ENCODE peak calls at places on chromosomes 12 and 14, in five cellular contexts. X is GM10248, S is neural progenitor cell, N is fibroblast of lung, O is choroid plexus epithelial cell. B is an unnamed sample.

GRCh38 chr12:49823350-49823749 is 4.9 kb downstream of the NCKAP5L start:
- DNase-seq in X (no peak), S (no peak), N (no peak), O (no peak), B (no peak)

GRCh38 chr12:14417717-14418116 is 52.2 kb downstream of the ATF7IP start:
- DNase-seq in X (no peak), S (peak; percentile 88), N (peak; percentile 93), O (peak; percentile 98), B (peak; percentile 64)

GRCh38 chr12:123712780-123713319 is 697 bp downstream of the ATP6V0A2 start:
- DNase-seq in X (no peak), S (no peak), N (no peak), O (peak; percentile 10), B (no peak)

GRCh38 chr12:58420496-58420895 is 479.1 kb downstream of the ATP23 start:
- DNase-seq in X (no peak), S (no peak), N (peak; percentile 84), O (no peak), B (no peak)

GRCh38 chr12:14403711-14404164 is 38.3 kb downstream of the ATF7IP start:
- DNase-seq in X (peak; percentile 38), S (no peak), N (peak; percentile 88), O (peak; percentile 95), B (no peak)

GRCh38 chr12:120639771-120640721 is at the start of gene CABP1:
- DNase-seq in X (peak; percentile 87), S (peak; percentile 85), N (no peak), O (no peak), B (no peak)

GRCh38 chr14:105458571-105458970 is 16.1 kb upstream of the CRIP2 start:
- DNase-seq in X (no peak), S (no peak), N (no peak), O (no peak), B (no peak)

GRCh38 chr12:54304187-54304810 is 3.5 kb upstream of the NFE2 start:
- DNase-seq in X (no peak), S (no peak), N (peak; percentile 57), O (peak; percentile 71), B (peak; percentile 90)

GRCh38 chr12:104667139-104667538 is 210.4 kb downstream of the CHST11 start:
- DNase-seq in X (no peak), S (no peak), N (peak; percentile 82), O (peak; percentile 55), B (peak; percentile 63)

GRCh38 chr12:8508912-8509841 is 4.1 kb upstream of the CLEC4D start:
- DNase-seq in X (no peak), S (no peak), N (no peak), O (no peak), B (no peak)

GRCh38 chr12:62957233-62957953 is 22.4 kb upstream of the PPM1H start:
- DNase-seq in X (no peak), S (no peak), N (no peak), O (peak; percentile 82), B (no peak)

GRCh38 chr12:6367065-6367968 is 8.0 kb downstream of the SCNN1A start:
- DNase-seq in X (peak; percentile 80), S (no peak), N (peak; percentile 42), O (peak; percentile 74), B (peak; percentile 51)

GRCh38 chr12:109625749-109626377 is 52.3 kb downstream of the MVK start:
- DNase-seq in X (no peak), S (no peak), N (no peak), O (no peak), B (no peak)

GRCh38 chr12:117101953-117102833 is 3.0 kb upstream of the TESC start:
- DNase-seq in X (no peak), S (peak; percentile 73), N (no peak), O (no peak), B (no peak)

GRCh38 chr12:124456652-124457152 is 110.7 kb downstream of the NCOR2 start:
- DNase-seq in X (peak; percentile 79), S (no peak), N (no peak), O (no peak), B (peak; percentile 71)

GRCh38 chr12:69405466-69405865 is 45.9 kb downstream of the YEATS4 start:
- DNase-seq in X (no peak), S (no peak), N (peak; percentile 100), O (peak; percentile 97), B (no peak)

GRCh38 chr12:123149828-123150272 is 1.0 kb downstream of the PITPNM2 start:
- DNase-seq in X (no peak), S (peak; percentile 15), N (no peak), O (no peak), B (no peak)

GRCh38 chr14:34046799-34047520 is 96.1 kb upstream of the EGLN3 start:
- DNase-seq in X (no peak), S (no peak), N (no peak), O (no peak), B (no peak)

GRCh38 chr12:109653896-109654295 is 59.7 kb upstream of the FAM222A start:
- DNase-seq in X (no peak), S (no peak), N (no peak), O (no peak), B (no peak)

GRCh38 chr12:6765048-6765633 is 1.0 kb upstream of the PTMS start:
- DNase-seq in X (no peak), S (peak; percentile 41), N (no peak), O (no peak), B (no peak)

GRCh38 chr14:89288114-89288513 is 128.9 kb downstream of the FOXN3 start:
- DNase-seq in X (no peak), S (no peak), N (no peak), O (no peak), B (no peak)

GRCh38 chr14:24179961-24180726 is 8.3 kb downstream of the REC8 start:
- DNase-seq in X (no peak), S (no peak), N (peak; percentile 90), O (peak; percentile 69), B (no peak)

GRCh38 chr12:71045781-71046180 is 112.0 kb downstream of the TSPAN8 start:
- DNase-seq in X (no peak), S (no peak), N (peak; percentile 45), O (peak; percentile 87), B (no peak)

GRCh38 chr14:106069786-106070185 is 543.4 kb downstream of the TMEM121 start:
- DNase-seq in X (no peak), S (no peak), N (no peak), O (no peak), B (no peak)

GRCh38 chr12:55470088-55470830 is at the start of gene OR6C70:
- DNase-seq in X (no peak), S (no peak), N (no peak), O (no peak), B (no peak)

GRCh38 chr12:80936642-80937390 is 918 bp downstream of the LIN7A start:
- DNase-seq in X (peak; percentile 32), S (peak; percentile 80), N (peak; percentile 64), O (peak; percentile 28), B (peak; percentile 58)

GRCh38 chr12:82314406-82314892 is 43.7 kb downstream of the CCDC59 start:
- DNase-seq in X (no peak), S (peak; percentile 90), N (no peak), O (no peak), B (no peak)

GRCh38 chr12:47078733-47079364 is 572 bp upstream of the PCED1B start:
- DNase-seq in X (no peak), S (peak; percentile 34), N (peak; percentile 50), O (no peak), B (no peak)

GRCh38 chr12:117857632-117858274 is 111.0 kb downstream of the KSR2 start:
- DNase-seq in X (peak; percentile 77), S (peak; percentile 67), N (peak; percentile 28), O (peak; percentile 61), B (no peak)

GRCh38 chr12:116650585-116650984 is 87.3 kb downstream of the SPRING1 start:
- DNase-seq in X (no peak), S (no peak), N (no peak), O (no peak), B (no peak)

GRCh38 chr14:89617471-89618291 is 200.6 kb upstream of the FOXN3 start:
- DNase-seq in X (peak; percentile 46), S (peak; percentile 60), N (peak; percentile 73), O (peak; percentile 66), B (peak; percentile 52)

DNA sequence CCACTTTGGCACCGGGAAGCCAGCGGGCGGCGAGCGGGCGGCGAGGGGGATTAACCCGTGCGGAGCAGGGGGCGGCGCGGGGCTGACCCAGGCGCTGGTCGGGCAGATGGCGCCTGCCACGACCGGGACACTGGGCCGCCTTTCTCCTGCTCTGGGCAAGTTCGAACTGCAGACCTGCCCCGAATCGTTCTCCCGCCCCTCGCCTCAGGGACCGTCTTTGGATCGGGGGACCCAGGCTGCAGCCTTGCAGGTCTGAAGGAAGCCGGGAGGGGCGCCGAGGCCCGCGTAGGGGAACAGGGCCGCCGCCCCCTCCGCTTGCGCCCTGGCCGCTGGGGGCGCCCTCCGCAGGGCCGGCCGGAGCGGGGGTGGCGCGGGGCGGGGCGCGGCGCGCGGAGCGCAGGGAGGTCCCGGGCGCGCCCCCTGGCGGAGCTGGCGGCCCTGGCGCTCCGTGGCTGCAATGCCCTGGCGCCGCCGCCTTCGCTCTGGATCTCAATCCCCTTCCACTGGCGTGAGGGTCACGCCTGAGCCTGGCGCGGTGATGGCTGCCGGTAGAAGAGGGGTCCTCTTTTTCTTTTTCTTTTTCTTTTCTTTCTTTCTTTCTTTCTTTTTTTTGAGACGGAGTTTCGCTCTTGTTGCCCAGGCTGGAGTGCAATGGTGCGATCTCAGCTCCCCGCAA is 447 bp upstream of the LTBP2 start:
- DNase-seq in X (peak; percentile 87), S (peak; percentile 93), N (peak; percentile 74), O (peak; percentile 78), B (peak; percentile 68)
- TF ChIP-seq CTCF in X (peak; percentile 83), S (peak; percentile 70), N (peak; percentile 44), O (peak; percentile 56), B (peak; percentile 75)

GRCh38 chr14:93702946-93703345 is 85.3 kb downstream of the PRIMA1 start:
- DNase-seq in X (no peak), S (no peak), N (no peak), O (no peak), B (no peak)
- TF ChIP-seq CTCF in X (no peak), S (no peak), N (no peak), O (no peak), B (no peak)

GRCh38 chr12:24360461-24360860 is 411.0 kb upstream of the SOX5 start:
- DNase-seq in X (no peak), S (no peak), N (no peak), O (peak; percentile 16), B (no peak)

GRCh38 chr12:24359418-24359817 is 409.9 kb upstream of the SOX5 start:
- DNase-seq in X (no peak), S (no peak), N (no peak), O (peak; percentile 37), B (no peak)

GRCh38 chr12:24361860-24362581 is 412.6 kb upstream of the SOX5 start:
- DNase-seq in X (no peak), S (no peak), N (no peak), O (no peak), B (no peak)

GRCh38 chr12:24360907-24361306 is 411.4 kb upstream of the SOX5 start:
- DNase-seq in X (no peak), S (no peak), N (peak; percentile 39), O (peak; percentile 88), B (no peak)

GRCh38 chr12:24360057-24360456 is 410.6 kb upstream of the SOX5 start:
- DNase-seq in X (no peak), S (no peak), N (no peak), O (peak; percentile 48), B (no peak)
- TF ChIP-seq CTCF in X (no peak), S (no peak), N (peak; percentile 15), O (peak; percentile 20), B (no peak)

DNA sequence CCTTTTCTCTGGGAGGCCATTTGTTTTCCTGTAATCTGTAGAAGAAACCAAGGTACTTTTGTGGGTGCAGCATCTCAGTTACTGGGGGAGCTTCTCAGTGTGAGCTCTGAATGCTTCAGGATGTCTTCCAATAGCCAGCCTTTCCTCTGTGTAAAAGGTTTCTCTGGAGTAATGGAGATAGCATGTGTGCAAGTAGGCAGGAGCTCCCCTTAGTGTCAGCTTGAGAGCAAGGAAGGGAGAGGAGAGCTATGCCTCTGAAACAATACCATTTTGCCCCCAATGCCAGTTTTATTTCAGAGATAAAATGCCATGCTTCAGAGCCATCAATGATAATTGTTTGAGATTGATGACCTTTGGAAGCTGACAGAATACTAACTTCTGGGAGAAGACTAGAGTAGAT is 125.5 kb downstream of the CRADD start:
- DNase-seq in X (no peak), S (no peak), N (peak; percentile 40), O (peak; percentile 78), B (no peak)
- TF ChIP-seq CTCF in X (no peak), S (no peak), N (peak; percentile 56), O (peak; percentile 62), B (no peak)